ENCODE peak calls at places on chromosome 14, in eight cellular contexts. C is cardiac muscle cell; R is aorta; L is fibroblast of lung; S is sigmoid colon; O is AG04450; N is ascending aorta; Y is effector memory CD4-positive, alpha-beta T cell. F is an unnamed sample.

GRCh38 chr14:48333221-48333910 is 658.0 kb upstream of the MDGA2 start:
- DNase-seq in R (no peak), O (no peak), C (no peak), N (no peak), L (peak), S (no peak), Y (no peak), F (peak)

GRCh38 chr14:93078830-93079229 is 36.9 kb downstream of the ITPK1 start:
- DNase-seq in N (no peak), C (peak), R (peak), S (no peak), Y (no peak), L (peak), O (no peak), F (peak)

GRCh38 chr14:39762576-39763401 is 330.6 kb upstream of the FBXO33 start:
- DNase-seq in S (no peak), N (no peak), R (no peak), C (peak), Y (no peak), L (no peak), O (no peak), F (no peak)

GRCh38 chr14:97777622-97778021 is 980.4 kb downstream of the VRK1 start:
- DNase-seq in Y (no peak), S (no peak), R (no peak), L (no peak), O (no peak), N (no peak), C (no peak), F (no peak)

GRCh38 chr14:95482967-95483842 is 33.2 kb downstream of the SYNE3 start:
- DNase-seq in S (peak), Y (no peak), L (peak), R (peak), C (peak), O (peak), N (peak), F (peak)

GRCh38 chr14:82385043-82385442 is 851.4 kb upstream of the SEL1L start:
- DNase-seq in O (no peak), S (no peak), N (no peak), R (no peak), L (no peak), C (no peak), Y (no peak), F (no peak)

GRCh38 chr14:71482701-71483100 is 449.5 kb upstream of the RGS6 start:
- DNase-seq in N (no peak), O (no peak), C (peak), Y (no peak), R (no peak), S (no peak), L (peak), F (peak)

GRCh38 chr14:59939828-59940227 is 19.9 kb downstream of the LRRC9 start:
- DNase-seq in O (no peak), Y (no peak), L (no peak), S (no peak), N (no peak), C (no peak), R (no peak), F (no peak)

GRCh38 chr14:50541159-50541567 is 8.8 kb upstream of the MAP4K5 start:
- DNase-seq in Y (no peak), C (no peak), N (no peak), L (no peak), R (no peak), S (no peak), O (no peak), F (no peak)

GRCh38 chr14:72024043-72024407 is 91.8 kb downstream of the RGS6 start:
- DNase-seq in C (peak), N (no peak), O (no peak), Y (peak), S (no peak), L (peak), R (no peak), F (peak)

GRCh38 chr14:29654910-29655590 is 272.6 kb downstream of the PRKD1 start:
- DNase-seq in N (no peak), C (peak), O (no peak), Y (no peak), R (no peak), S (no peak), L (peak), F (peak)

GRCh38 chr14:26401170-26401968 is 196.5 kb downstream of the NOVA1 start:
- DNase-seq in L (no peak), C (no peak), O (no peak), S (no peak), R (no peak), N (no peak), Y (no peak), F (no peak)

GRCh38 chr14:61923348-61923747 is 161.1 kb downstream of the SNAPC1 start:
- DNase-seq in S (no peak), Y (no peak), N (no peak), C (peak), O (peak), L (peak), R (no peak), F (peak)

GRCh38 chr14:67738740-67739504 is 37.2 kb downstream of the RDH12 start:
- DNase-seq in L (peak), N (peak), Y (peak), S (peak), C (peak), R (no peak), O (peak), F (peak)

GRCh38 chr14:22821193-22822016 is 6.2 kb upstream of the SLC7A7 start:
- DNase-seq in Y (no peak), O (no peak), C (peak), S (peak), R (no peak), L (no peak), N (no peak), F (no peak)

GRCh38 chr14:76115010-76115422 is 36.7 kb upstream of the GPATCH2L start:
- DNase-seq in R (no peak), C (no peak), L (no peak), O (no peak), S (no peak), N (no peak), Y (no peak), F (no peak)

GRCh38 chr14:25944020-25944419 is 653.8 kb downstream of the NOVA1 start:
- DNase-seq in S (no peak), L (no peak), C (no peak), R (no peak), N (no peak), Y (no peak), O (no peak), F (no peak)

GRCh38 chr14:56659361-56659760 is 79.8 kb downstream of the TMEM260 start:
- DNase-seq in L (no peak), N (no peak), Y (no peak), C (no peak), R (no peak), O (no peak), S (no peak), F (no peak)

GRCh38 chr14:77986808-77987207 is 183.4 kb upstream of the NRXN3 start:
- DNase-seq in N (no peak), L (peak), R (no peak), Y (no peak), O (no peak), C (no peak), S (no peak), F (no peak)

GRCh38 chr14:89912667-89913211 is 41.8 kb downstream of the EFCAB11 start:
- DNase-seq in N (no peak), Y (no peak), C (peak), S (no peak), R (no peak), L (peak), O (peak), F (peak)

GRCh38 chr14:63276492-63277342 is 42.0 kb downstream of the GPHB5 start:
- DNase-seq in S (no peak), O (peak), Y (no peak), L (peak), N (no peak), C (peak), R (no peak), F (peak)

GRCh38 chr14:105196228-105196960 is 15.3 kb upstream of the NUDT14 start:
- DNase-seq in L (no peak), S (no peak), N (no peak), Y (no peak), O (no peak), C (no peak), R (no peak), F (no peak)

GRCh38 chr14:97337670-97338069 is 540.5 kb downstream of the VRK1 start:
- DNase-seq in C (no peak), L (no peak), Y (no peak), R (no peak), S (no peak), N (no peak), O (no peak), F (no peak)

GRCh38 chr14:71266994-71267636 is 359.9 kb downstream of the PCNX1 start:
- DNase-seq in Y (no peak), C (peak), S (no peak), L (peak), O (no peak), N (no peak), R (no peak), F (peak)

GRCh38 chr14:21264025-21264801 is 5.0 kb downstream of the HNRNPC start:
- DNase-seq in Y (no peak), R (no peak), N (no peak), S (no peak), C (peak), O (peak), L (peak), F (peak)

GRCh38 chr14:101495827-101496778 is 65.2 kb upstream of the DIO3 start:
- DNase-seq in C (no peak), R (peak), L (no peak), N (no peak), Y (no peak), O (no peak), S (peak), F (no peak)

GRCh38 chr14:101335061-101335661 is 226.1 kb upstream of the DIO3 start:
- DNase-seq in L (peak), O (no peak), N (no peak), S (peak), C (peak), Y (no peak), R (no peak), F (peak)

GRCh38 chr14:64763801-64764511 is 59.7 kb downstream of the PLEKHG3 start:
- DNase-seq in Y (no peak), R (peak), S (no peak), L (peak), N (no peak), O (no peak), C (peak), F (peak)

GRCh38 chr14:76500011-76500410 is 124.1 kb downstream of the ESRRB start:
- DNase-seq in L (peak), Y (no peak), S (peak), C (peak), O (no peak), N (no peak), R (peak), F (peak)

GRCh38 chr14:99360774-99361595 is 89.0 kb upstream of the BCL11B start:
- DNase-seq in N (no peak), C (no peak), Y (no peak), O (no peak), L (no peak), S (no peak), R (peak), F (no peak)

GRCh38 chr14:79274641-79275366 is 936.5 kb downstream of the DIO2 start:
- DNase-seq in Y (no peak), R (no peak), N (no peak), C (no peak), L (no peak), O (no peak), S (no peak), F (no peak)

GRCh38 chr14:47278233-47278842 is 397.1 kb downstream of the MDGA2 start:
- DNase-seq in R (peak), Y (no peak), C (peak), O (no peak), S (no peak), L (peak), N (no peak), F (peak)

GRCh38 chr14:21092147-21093011 is 6.1 kb downstream of the ZNF219 start:
- DNase-seq in N (no peak), Y (peak), S (peak), R (peak), O (no peak), C (peak), L (peak), F (no peak)

GRCh38 chr14:103633391-103633790 is 4.4 kb downstream of the KLC1 start:
- DNase-seq in R (no peak), O (no peak), N (no peak), L (no peak), S (no peak), C (no peak), Y (no peak), F (no peak)

GRCh38 chr14:74612346-74613021 is 447 bp upstream of the LTBP2 start:
- DNase-seq in Y (peak), C (peak), S (peak), R (peak), L (peak), N (no peak), O (no peak), F (peak)

GRCh38 chr14:74613211-74613914 is 1.3 kb upstream of the LTBP2 start:
- DNase-seq in C (no peak), S (no peak), Y (no peak), O (no peak), R (no peak), N (no peak), L (no peak), F (no peak)

GRCh38 chr14:74610866-74611671 is 968 bp downstream of the LTBP2 start:
- DNase-seq in R (no peak), C (peak), S (no peak), Y (no peak), L (peak), O (no peak), N (no peak), F (no peak)

GRCh38 chr14:74610199-74610865 is 1.7 kb downstream of the LTBP2 start:
- DNase-seq in R (no peak), Y (no peak), C (no peak), N (no peak), L (no peak), O (no peak), S (no peak), F (no peak)

DNA sequence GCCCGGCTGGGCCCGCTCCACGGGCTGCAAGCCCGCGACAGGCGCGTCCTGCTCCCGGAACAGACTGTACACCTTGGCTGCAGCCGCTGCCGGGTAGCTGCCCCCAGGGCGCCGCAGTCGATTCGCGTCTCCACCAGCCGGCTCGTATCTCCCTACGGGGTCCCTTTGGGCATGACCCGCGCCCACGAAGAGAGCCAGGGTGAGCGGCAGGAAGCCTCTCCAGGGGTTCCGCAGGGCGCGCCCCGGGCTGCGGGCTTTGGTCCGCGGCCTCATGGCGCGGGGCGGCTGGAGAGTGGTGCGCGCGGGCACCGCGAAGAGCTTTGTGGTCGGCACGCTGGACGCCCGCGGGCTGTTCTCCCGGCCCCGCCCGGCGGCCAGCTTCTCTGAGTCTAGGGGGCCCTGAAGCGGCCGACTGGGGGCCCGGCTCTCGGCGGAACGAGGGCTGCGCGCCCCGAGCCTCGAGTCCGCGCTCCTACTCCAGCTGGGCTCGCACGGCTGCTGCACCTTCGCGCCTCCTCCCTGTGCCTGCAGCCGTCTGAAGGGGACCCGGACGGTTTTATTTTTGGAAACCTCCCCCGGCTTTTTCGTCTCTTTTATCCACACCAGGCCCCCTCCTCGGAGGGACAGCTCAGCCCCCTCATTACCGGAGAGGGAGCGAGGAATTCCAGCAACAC is at the start of gene LTBP2:
- DNase-seq in N (no peak), O (no peak), C (peak), S (no peak), Y (no peak), R (no peak), L (peak), F (no peak)
- H3K27ac ChIP-seq in N (peak), O (peak), C (no peak), S (peak), Y (no peak), R (peak), L (peak), F (no peak)

GRCh38 chr14:94474581-94475031 is 1.4 kb downstream of the SERPINA9 start:
- DNase-seq in L (peak), C (no peak), Y (no peak), S (no peak), N (no peak), R (no peak), O (no peak), F (peak)
- H3K27ac ChIP-seq in L (no peak), C (no peak), Y (no peak), S (no peak), N (no peak), R (no peak), O (no peak), F (peak)

GRCh38 chr14:36519431-36520321 is at the start of gene NKX2-1:
- DNase-seq in C (no peak), N (no peak), L (peak), S (no peak), O (no peak), R (no peak), Y (no peak), F (no peak)

GRCh38 chr14:36521598-36522345 is 1.7 kb upstream of the NKX2-1 start:
- DNase-seq in R (no peak), N (no peak), O (no peak), S (no peak), Y (no peak), L (no peak), C (no peak), F (no peak)

GRCh38 chr14:36522347-36522971 is 2.4 kb upstream of the NKX2-1 start:
- DNase-seq in C (no peak), Y (no peak), N (no peak), O (no peak), L (no peak), R (no peak), S (no peak), F (no peak)

GRCh38 chr14:36518586-36519430 is 1.2 kb downstream of the NKX2-1 start:
- DNase-seq in C (no peak), S (no peak), L (no peak), Y (no peak), O (no peak), N (no peak), R (no peak), F (no peak)

GRCh38 chr14:36520601-36521525 is 831 bp upstream of the NKX2-1 start:
- DNase-seq in L (no peak), R (no peak), N (no peak), O (no peak), S (no peak), C (peak), Y (no peak), F (no peak)
- H3K27ac ChIP-seq in L (no peak), R (no peak), N (no peak), O (no peak), S (no peak), C (no peak), Y (no peak), F (no peak)

DNA sequence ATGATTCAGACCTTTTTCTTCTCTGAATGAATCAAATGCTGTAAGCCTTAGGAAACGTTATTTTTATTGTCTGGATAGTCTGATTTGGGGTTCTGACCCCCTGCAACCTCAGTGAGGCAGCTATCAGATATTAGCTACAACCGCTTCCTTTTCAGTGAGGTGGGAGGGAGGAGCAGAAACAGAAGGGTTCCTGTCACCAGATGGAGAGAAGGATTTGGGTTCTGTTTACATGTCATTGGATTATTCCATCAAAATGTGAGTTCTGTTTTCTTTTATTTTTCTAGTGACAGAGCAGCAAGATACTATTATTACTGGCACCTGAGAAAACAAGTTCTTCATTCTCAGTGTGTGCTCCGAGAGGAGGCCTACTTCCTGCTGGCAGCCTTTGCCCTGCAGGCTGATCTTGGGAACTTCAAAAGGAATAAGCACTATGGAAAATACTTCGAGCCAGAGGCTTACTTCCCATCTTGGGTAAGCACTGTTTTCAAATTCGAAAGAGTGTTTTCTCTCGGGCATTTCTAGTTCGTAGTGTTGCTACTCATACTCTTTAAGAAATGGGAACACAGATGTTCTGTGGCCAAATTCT is 52.8 kb downstream of the FRMD6 start:
- DNase-seq in C (no peak), S (no peak), Y (no peak), R (no peak), N (no peak), O (no peak), L (no peak), F (no peak)
- H3K27ac ChIP-seq in C (no peak), S (no peak), Y (no peak), R (peak), N (peak), O (no peak), L (no peak), F (peak)

DNA sequence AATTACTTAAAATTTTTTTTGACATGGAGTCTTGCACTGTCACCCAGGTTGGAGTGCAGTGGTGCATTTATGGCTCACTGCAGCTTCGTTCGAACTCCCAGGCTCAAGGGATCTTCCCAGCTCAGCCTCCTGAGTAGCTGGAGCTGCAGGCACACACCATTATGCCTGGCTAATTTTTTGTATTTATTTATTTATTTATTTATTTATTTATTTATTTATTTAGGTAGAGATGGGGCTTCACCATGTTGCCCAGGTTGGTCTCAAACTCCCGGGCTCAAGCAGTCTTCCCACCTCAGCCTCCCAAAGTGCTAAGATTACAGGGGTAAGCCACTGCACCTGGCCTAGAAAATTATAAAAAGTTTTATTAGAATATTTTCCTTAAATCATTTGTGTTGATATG is 73.6 kb downstream of the DACT1 start:
- DNase-seq in O (no peak), S (no peak), R (no peak), C (no peak), Y (no peak), N (no peak), L (no peak), F (no peak)
- H3K27ac ChIP-seq in O (no peak), S (no peak), R (no peak), C (no peak), Y (no peak), N (no peak), L (no peak), F (no peak)